ENCODE peak calls at places on chromosomes 3 and 15, in nine cellular contexts. X is tibial artery; Y is esophagus muscularis mucosa; O is IMR-90; D is lower lobe of right lung; G is esophagus squamous epithelium; B is endodermal cell; M is CD8-positive, alpha-beta memory T cell; P is kidney. N is an unnamed sample.

GRCh38 chr3:25663324-25664065 is 1.2 kb downstream of the TOP2B start:
- DNase-seq in D (no peak), G (no peak), Y (no peak), O (peak; percentile 24), P (no peak), M (no peak), X (no peak), B (peak; percentile 65), N (no peak)

GRCh38 chr15:52183562-52184173 is 7.5 kb downstream of the GNB5 start:
- DNase-seq in Y (peak; percentile 57), D (no peak), O (peak; percentile 39), P (no peak), G (no peak), X (no peak), M (peak; percentile 16), B (peak; percentile 85), N (peak; percentile 35)

GRCh38 chr3:130648293-130648692 is 98.3 kb downstream of the PIK3R4 start:
- DNase-seq in G (no peak), Y (peak; percentile 37), B (no peak), D (no peak), X (no peak), P (no peak), O (no peak), M (no peak), N (no peak)

GRCh38 chr3:188839187-188839695 is 332.5 kb upstream of the TPRG1 start:
- DNase-seq in P (no peak), B (no peak), D (no peak), G (no peak), M (no peak), X (no peak), Y (no peak), O (no peak), N (no peak)

GRCh38 chr3:9525078-9525477 is 28.5 kb downstream of the LHFPL4 start:
- DNase-seq in P (no peak), G (no peak), B (no peak), Y (no peak), D (no peak), O (no peak), X (no peak), M (no peak), N (no peak)

GRCh38 chr3:35322070-35322469 is 317.3 kb upstream of the ARPP21 start:
- DNase-seq in Y (no peak), M (no peak), G (no peak), P (no peak), D (no peak), B (no peak), X (no peak), O (no peak), N (no peak)

GRCh38 chr3:18669374-18669773 is 244.2 kb upstream of the SATB1 start:
- DNase-seq in D (no peak), X (no peak), P (no peak), B (no peak), Y (no peak), M (no peak), G (no peak), O (no peak), N (no peak)

GRCh38 chr3:152320201-152320617 is 51.5 kb downstream of the MBNL1 start:
- DNase-seq in O (peak; percentile 59), B (no peak), G (no peak), D (no peak), Y (no peak), P (no peak), M (no peak), X (no peak), N (no peak)

GRCh38 chr15:49466119-49466518 is 43.1 kb downstream of the FGF7 start:
- DNase-seq in D (no peak), O (no peak), X (no peak), Y (no peak), P (no peak), G (no peak), B (no peak), M (no peak), N (no peak)

GRCh38 chr3:139934557-139935070 is 371 bp upstream of the CLSTN2 start:
- DNase-seq in M (no peak), P (peak; percentile 89), Y (peak; percentile 81), X (peak; percentile 46), G (no peak), O (no peak), D (peak; percentile 46), B (peak; percentile 95), N (peak; percentile 40)

GRCh38 chr15:80929689-80930088 is 59.9 kb downstream of the MESD start:
- DNase-seq in X (no peak), Y (no peak), B (no peak), P (no peak), G (no peak), M (no peak), O (peak; percentile 58), D (no peak), N (no peak)

GRCh38 chr15:47674576-47675232 is 42.6 kb upstream of the SEMA6D start:
- DNase-seq in G (no peak), O (no peak), P (no peak), M (no peak), B (no peak), X (no peak), Y (no peak), D (no peak), N (no peak)

GRCh38 chr3:123143669-123144411 is 57.9 kb upstream of the SEC22A start:
- DNase-seq in B (peak; percentile 94), P (no peak), O (peak; percentile 5), M (no peak), Y (no peak), X (no peak), G (no peak), D (no peak), N (peak; percentile 12)

GRCh38 chr3:50126287-50127211 is 28.6 kb upstream of the SEMA3F start:
- DNase-seq in D (peak; percentile 39), Y (no peak), P (peak; percentile 72), G (no peak), X (no peak), O (peak; percentile 45), B (peak; percentile 67), M (no peak), N (peak; percentile 72)

GRCh38 chr3:197430961-197431910 is 124.5 kb downstream of the BDH1 start:
- DNase-seq in G (no peak), O (peak; percentile 73), D (no peak), P (no peak), M (no peak), Y (no peak), B (no peak), X (no peak), N (no peak)

GRCh38 chr3:143119974-143120715 is 574 bp downstream of the CHST2 start:
- DNase-seq in O (no peak), M (peak; percentile 13), Y (peak; percentile 75), X (no peak), P (peak; percentile 79), G (no peak), B (peak; percentile 78), D (peak; percentile 51), N (peak; percentile 25)

GRCh38 chr3:195187609-195188529 is 83.1 kb downstream of the XXYLT1 start:
- DNase-seq in D (no peak), X (no peak), P (no peak), Y (no peak), B (peak; percentile 32), O (peak; percentile 76), G (no peak), M (no peak), N (no peak)

GRCh38 chr15:48266029-48266428 is 59.9 kb downstream of the SLC12A1 start:
- DNase-seq in X (no peak), O (no peak), B (no peak), G (no peak), P (no peak), D (no peak), Y (no peak), M (no peak), N (no peak)

GRCh38 chr15:91055548-91056331 is 33.3 kb upstream of the VPS33B start:
- DNase-seq in P (no peak), Y (no peak), D (no peak), X (peak; percentile 36), O (peak; percentile 55), M (no peak), G (no peak), B (peak; percentile 91), N (peak; percentile 60)

GRCh38 chr3:191997579-191998268 is 536.8 kb downstream of the PYDC2 start:
- DNase-seq in X (no peak), P (no peak), G (no peak), O (no peak), Y (no peak), B (no peak), D (no peak), M (no peak), N (no peak)

GRCh38 chr15:57769266-57769665 is 62.8 kb downstream of the POLR2M start:
- DNase-seq in X (peak; percentile 68), O (peak; percentile 33), D (no peak), B (no peak), G (no peak), M (no peak), P (peak; percentile 88), Y (no peak), N (peak; percentile 10)
- H3K4me1 ChIP-seq in X (peaks cover 4% of the 10 kb centered on the region), O (no peaks in the 10 kb centered on the region), D (no peaks in the 10 kb centered on the region), B (no peaks in the 10 kb centered on the region), G (no peaks in the 10 kb centered on the region), M (no peaks in the 10 kb centered on the region), P (no peaks in the 10 kb centered on the region), Y (no peaks in the 10 kb centered on the region), N (no peaks in the 10 kb centered on the region)

GRCh38 chr15:63469984-63470383 is 34.4 kb upstream of the USP3 start:
- DNase-seq in M (no peak), O (no peak), X (no peak), G (no peak), Y (no peak), P (no peak), D (no peak), B (no peak), N (no peak)
- H3K4me1 ChIP-seq in M (peaks cover 31% of the 10 kb centered on the region), O (peaks cover 11% of the 10 kb centered on the region), X (peaks cover 22% of the 10 kb centered on the region), G (peaks cover 36% of the 10 kb centered on the region), Y (peaks cover 40% of the 10 kb centered on the region), P (peaks cover 19% of the 10 kb centered on the region), D (peaks cover 37% of the 10 kb centered on the region), B (peaks cover 27% of the 10 kb centered on the region), N (peaks cover 14% of the 10 kb centered on the region)

DNA sequence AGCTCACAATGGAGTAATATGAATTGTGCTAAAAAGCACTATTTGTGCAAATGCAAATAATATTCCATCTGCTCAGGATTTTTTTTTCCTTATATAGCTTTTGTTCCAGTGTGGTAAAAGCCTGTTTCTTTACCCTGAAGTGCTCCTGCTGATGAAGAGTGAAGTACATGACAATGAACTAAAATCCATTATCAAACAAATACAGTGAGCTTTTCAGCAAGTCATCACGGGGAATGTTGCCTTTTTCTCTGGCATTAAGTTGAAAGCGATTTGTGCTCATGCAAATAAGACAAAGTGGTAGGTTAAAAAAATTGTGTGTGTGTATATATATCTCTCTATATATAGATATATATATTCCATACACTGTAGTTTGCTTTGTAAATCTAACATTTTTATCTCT is 28.6 kb upstream of the CCDC39 start:
- DNase-seq in O (no peak), X (no peak), D (no peak), M (no peak), G (no peak), P (no peak), B (no peak), Y (no peak), N (no peak)
- H3K4me1 ChIP-seq in O (no peaks in the 10 kb centered on the region), X (no peaks in the 10 kb centered on the region), D (no peaks in the 10 kb centered on the region), M (no peaks in the 10 kb centered on the region), G (no peaks in the 10 kb centered on the region), P (no peaks in the 10 kb centered on the region), B (peaks cover 3% of the 10 kb centered on the region), Y (no peaks in the 10 kb centered on the region), N (no peaks in the 10 kb centered on the region)

DNA sequence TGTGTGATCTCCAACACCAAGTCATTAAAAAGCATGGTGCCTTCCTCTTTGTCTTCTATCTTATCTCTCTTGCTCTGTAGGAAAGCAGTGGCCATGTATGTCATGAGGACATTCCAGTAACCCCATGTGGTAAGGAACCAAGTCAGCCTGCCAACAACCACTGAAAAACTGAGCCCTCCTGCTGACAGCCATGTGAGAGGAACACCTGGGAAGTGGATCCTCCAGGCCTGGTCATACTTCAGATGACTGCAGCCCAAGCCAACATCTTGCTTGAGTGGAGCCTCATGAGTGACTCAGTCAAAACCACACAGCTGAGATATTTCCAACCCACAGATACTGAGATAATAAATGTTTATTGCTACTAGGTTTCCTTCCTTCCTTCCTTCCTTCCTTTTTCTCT is 597.3 kb downstream of the ZIC1 start:
- DNase-seq in M (no peak), D (no peak), G (no peak), B (peak; percentile 74), P (no peak), O (peak; percentile 58), Y (no peak), X (no peak), N (no peak)
- H3K4me1 ChIP-seq in M (no peaks in the 10 kb centered on the region), D (no peaks in the 10 kb centered on the region), G (no peaks in the 10 kb centered on the region), B (peaks cover 4% of the 10 kb centered on the region), P (no peaks in the 10 kb centered on the region), O (no peaks in the 10 kb centered on the region), Y (no peaks in the 10 kb centered on the region), X (no peaks in the 10 kb centered on the region), N (no peaks in the 10 kb centered on the region)